ENCODE peak calls at places on chromosomes 13 and 19, in nine cellular contexts. G is OCI-LY7, R is testis, C is ovary, D is RWPE2, N is breast epithelium, S is thoracic aorta, O is heart right ventricle, F is BE2C. K is an unnamed sample. For H3K4me1, the result is how much of the 10 kb centered on the place peaks cover.

GRCh38 chr13:33519561-33520479 is 234.3 kb upstream of the STARD13 start:
- DNase-seq in S (no peak), N (no peak), C (no peak), R (no peak), O (no peak), G (no peak), D (no peak), F (no peak), K (no peak)

GRCh38 chr19:2856457-2857055 is 10.6 kb upstream of the ZNF556 start:
- DNase-seq in F (no peak), D (no peak), G (no peak), C (no peak), O (no peak), N (no peak), R (no peak), S (no peak), K (no peak)

GRCh38 chr13:48618937-48619336 is 34.8 kb upstream of the CYSLTR2 start:
- DNase-seq in G (no peak), S (no peak), D (no peak), R (no peak), F (no peak), N (no peak), C (no peak), O (no peak), K (no peak)

GRCh38 chr13:21014666-21015170 is 46.7 kb downstream of the LATS2 start:
- DNase-seq in S (no peak), F (no peak), N (no peak), D (no peak), G (no peak), O (peak), C (peak), R (no peak), K (no peak)

GRCh38 chr13:92843549-92843948 is 383.1 kb upstream of the GPC6 start:
- DNase-seq in N (no peak), O (no peak), F (no peak), S (no peak), R (no peak), D (no peak), G (no peak), C (no peak), K (no peak)

GRCh38 chr13:80695841-80696240 is 354.9 kb upstream of the SPRY2 start:
- DNase-seq in C (no peak), O (no peak), D (no peak), S (no peak), N (no peak), F (no peak), R (no peak), G (no peak), K (peak)

GRCh38 chr13:98925949-98926348 is 51.9 kb downstream of the DOCK9 start:
- DNase-seq in R (no peak), N (no peak), O (no peak), D (no peak), S (no peak), F (no peak), G (no peak), C (no peak), K (no peak)

GRCh38 chr13:112940236-112940635 is 28.8 kb upstream of the MCF2L start:
- DNase-seq in F (peak), O (no peak), R (no peak), G (no peak), C (no peak), D (no peak), S (no peak), N (no peak), K (no peak)

GRCh38 chr19:11560404-11560988 is 1.5 kb upstream of the ELOF1 start:
- DNase-seq in R (peak), O (peak), F (peak), S (no peak), G (peak), C (no peak), D (no peak), N (no peak), K (peak)

GRCh38 chr13:30639671-30640070 is 22.0 kb downstream of the USPL1 start:
- DNase-seq in G (no peak), S (no peak), O (no peak), C (no peak), N (no peak), D (no peak), R (peak), F (no peak), K (no peak)

GRCh38 chr19:5293607-5294089 is 47.0 kb downstream of the PTPRS start:
- DNase-seq in G (no peak), N (no peak), S (no peak), C (peak), R (no peak), D (no peak), O (no peak), F (peak), K (peak)

GRCh38 chr13:34076943-34077703 is 259.2 kb downstream of the RFC3 start:
- DNase-seq in G (peak), S (no peak), F (no peak), C (no peak), O (no peak), N (no peak), R (no peak), D (no peak), K (peak)

GRCh38 chr19:15369594-15369891 is 10.0 kb downstream of the AKAP8 start:
- DNase-seq in O (no peak), N (no peak), F (no peak), D (no peak), G (no peak), C (no peak), R (no peak), S (no peak), K (no peak)

GRCh38 chr13:45626731-45627374 is 11.3 kb upstream of the ERICH6B start:
- DNase-seq in F (no peak), R (no peak), C (no peak), D (no peak), O (no peak), N (no peak), G (no peak), S (no peak), K (no peak)

GRCh38 chr13:88074794-88075509 is 403.8 kb downstream of the SLITRK5 start:
- DNase-seq in F (no peak), G (no peak), D (no peak), R (no peak), N (no peak), O (no peak), S (no peak), C (no peak), K (no peak)

GRCh38 chr19:47615714-47616113 is 6.8 kb downstream of the BICRA start:
- DNase-seq in O (no peak), N (no peak), R (no peak), F (no peak), S (no peak), D (no peak), G (no peak), C (no peak), K (no peak)

GRCh38 chr13:87331178-87331577 is 340.0 kb upstream of the SLITRK5 start:
- DNase-seq in O (peak), S (no peak), G (no peak), F (no peak), R (no peak), N (no peak), D (peak), C (no peak), K (no peak)

GRCh38 chr13:82751221-82751620 is 1131.1 kb downstream of the SLITRK1 start:
- DNase-seq in N (no peak), D (no peak), R (no peak), G (no peak), S (no peak), F (no peak), O (no peak), C (no peak), K (no peak)

GRCh38 chr13:24076124-24076523 is 84.4 kb upstream of the SPATA13 start:
- DNase-seq in S (no peak), O (no peak), N (no peak), D (no peak), C (no peak), R (no peak), G (no peak), F (no peak), K (no peak)

GRCh38 chr19:44371815-44372480 is 15.5 kb upstream of the ZNF112 start:
- DNase-seq in R (no peak), S (no peak), F (no peak), C (no peak), D (no peak), G (no peak), O (no peak), N (no peak), K (no peak)

GRCh38 chr13:91087276-91087675 is 260.2 kb upstream of the MIR17HG start:
- DNase-seq in S (no peak), C (no peak), G (no peak), O (no peak), F (no peak), D (no peak), N (no peak), R (no peak), K (peak)

GRCh38 chr19:27794444-27795042 is 1418.4 kb downstream of the UQCRFS1 start:
- DNase-seq in S (no peak), N (no peak), G (peak), F (no peak), R (peak), D (no peak), C (no peak), O (peak), K (peak)

GRCh38 chr13:84037937-84038464 is 155.7 kb upstream of the SLITRK1 start:
- DNase-seq in F (no peak), C (no peak), R (no peak), G (no peak), N (no peak), S (no peak), O (no peak), D (no peak), K (peak)

GRCh38 chr13:100828226-100828625 is 153.6 kb upstream of the TMTC4 start:
- DNase-seq in O (no peak), D (no peak), S (no peak), F (no peak), R (no peak), C (no peak), G (no peak), N (no peak), K (peak)
- TF ChIP-seq CTCF in O (no peak), D (no peak), S (no peak), F (peak), R (no peak), C (no peak), G (no peak), N (no peak), K (peak)

DNA sequence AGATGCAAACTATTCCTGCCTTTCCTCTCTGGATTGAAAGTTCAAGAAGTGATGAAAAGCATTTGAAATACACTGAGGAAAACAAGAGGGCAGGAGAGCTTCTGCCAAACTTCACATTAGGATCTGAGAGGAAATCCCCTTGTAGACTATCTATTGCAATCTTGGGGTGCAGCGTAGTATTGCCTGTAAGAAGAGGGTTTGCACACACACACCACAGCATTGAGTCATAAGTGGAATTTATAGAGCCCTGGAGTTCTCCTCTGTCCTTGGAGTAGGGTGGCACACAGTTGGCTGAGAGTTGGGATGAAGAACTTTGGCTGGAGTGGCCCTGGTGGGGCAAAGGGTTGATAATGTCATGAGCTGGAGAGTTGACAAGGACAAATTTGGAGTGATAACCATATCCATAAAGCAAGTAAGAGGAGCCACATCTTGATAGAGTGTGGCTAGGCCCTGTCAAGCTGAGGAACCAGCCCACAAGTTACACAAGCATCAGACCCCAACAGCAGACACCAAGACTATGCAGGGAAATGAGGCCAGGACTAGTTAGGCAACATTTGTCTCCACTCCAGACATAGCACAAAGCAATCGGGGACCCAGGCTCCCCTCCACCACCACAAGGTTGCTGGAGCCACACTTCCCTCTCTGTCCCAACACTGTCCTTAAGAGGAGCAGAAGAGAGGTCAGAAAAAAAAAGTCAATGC is 520.9 kb downstream of the KLF5 start:
- DNase-seq in S (no peak), R (no peak), C (no peak), G (no peak), N (no peak), O (no peak), D (no peak), F (no peak), K (no peak)
- H3K4me1 ChIP-seq in S (under half), R (under half), C (under half), G (under half), N (under half), O (under half), D (under half), F (under half), K (under half)

DNA sequence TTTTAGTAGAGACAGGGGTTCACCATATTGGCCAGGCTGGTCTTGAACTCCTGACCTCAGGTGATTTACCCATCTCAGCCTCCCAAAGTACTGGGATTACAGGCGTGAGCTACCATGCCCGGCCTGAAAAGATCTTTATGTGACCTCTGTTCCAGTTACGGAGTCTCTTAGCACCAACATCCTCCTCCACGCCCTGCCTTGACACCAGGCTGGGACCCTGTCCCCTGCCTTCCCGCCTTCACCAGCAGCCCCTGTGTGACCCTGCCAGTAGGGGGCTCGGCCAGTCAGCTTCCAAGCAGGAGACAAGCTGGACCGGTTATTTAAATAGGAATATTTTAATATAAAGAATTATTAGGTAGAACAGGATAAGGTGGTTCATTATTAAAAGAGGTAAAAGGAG is 54.2 kb downstream of the GPR12 start:
- DNase-seq in R (no peak), N (no peak), G (no peak), O (no peak), F (no peak), S (no peak), C (no peak), D (no peak), K (no peak)
- TF ChIP-seq CTCF in R (no peak), N (no peak), G (peak), O (no peak), F (peak), S (no peak), C (no peak), D (no peak), K (peak)

GRCh38 chr19:10292206-10292788 is 2.5 kb downstream of the ICAM5 start:
- DNase-seq in C (peak), G (peak), R (peak), D (no peak), F (peak), O (peak), S (peak), N (peak), K (peak)
- H3K4me1 ChIP-seq in C (under half), G (half or more), R (under half), D (under half), F (under half), O (half or more), S (half or more), N (under half), K (under half)

GRCh38 chr13:110683203-110683883 is 22.6 kb downstream of the CARS2 start:
- DNase-seq in D (no peak), R (peak), C (no peak), O (no peak), N (no peak), G (no peak), S (no peak), F (no peak), K (no peak)
- TF ChIP-seq CTCF in D (peak), R (no peak), C (no peak), O (peak), N (peak), G (peak), S (no peak), F (peak), K (peak)

GRCh38 chr19:54674021-54674617 is 11.3 kb downstream of the LILRB4 start:
- DNase-seq in D (no peak), C (no peak), N (no peak), F (peak), R (no peak), S (no peak), O (no peak), G (peak), K (peak)
- H3K4me1 ChIP-seq in D (under half), C (under half), N (under half), F (under half), R (under half), S (under half), O (under half), G (under half), K (under half)

K was measured in neural progenitor cell.